ENCODE peak calls at places on chromosome 6, in ten cellular contexts. Q is endothelial cell; S is neural crest cell; H is choroid plexus epithelial cell; E is right lobe of liver; M is RWPE2; R is fibroblast of villous mesenchyme; X is CD4-positive, alpha-beta T cell; Y is CD8-positive, alpha-beta T cell; C is A549. V is an unnamed sample.

GRCh38 chr6:109467696-109468095 is 12.1 kb upstream of the MICAL1 start:
- DNase-seq in Q (no peak), S (no peak), H (no peak), E (no peak), M (no peak), R (no peak), X (no peak), Y (no peak), C (no peak), V (no peak)

GRCh38 chr6:110255356-110255755 is 75.1 kb downstream of the CDC40 start:
- DNase-seq in Q (peak; percentile 66), S (peak; percentile 47), H (peak; percentile 60), E (peak; percentile 15), M (no peak), R (peak; percentile 30), X (no peak), Y (no peak), C (peak; percentile 1), V (no peak)

GRCh38 chr6:112882381-112882780 is 535.3 kb downstream of the RFPL4B start:
- DNase-seq in Q (no peak), S (no peak), H (no peak), E (no peak), M (no peak), R (no peak), X (no peak), Y (no peak), C (no peak), V (no peak)

GRCh38 chr6:156938143-156938542 is 161.0 kb downstream of the ARID1B start:
- DNase-seq in Q (no peak), S (no peak), H (no peak), E (no peak), M (no peak), R (no peak), X (no peak), Y (no peak), C (no peak), V (no peak)

GRCh38 chr6:118933855-118934460 is 1.0 kb downstream of the MCM9 start:
- DNase-seq in Q (no peak), S (no peak), H (no peak), E (no peak), M (no peak), R (no peak), X (no peak), Y (no peak), C (no peak), V (no peak)

GRCh38 chr6:33620584-33621395 is at the start of gene ITPR3:
- DNase-seq in Q (peak; percentile 36), S (no peak), H (peak; percentile 69), E (peak; percentile 44), M (no peak), R (peak; percentile 69), X (peak; percentile 61), Y (peak; percentile 71), C (peak; percentile 72), V (peak; percentile 59)

GRCh38 chr6:52286798-52287432 is 2.4 kb upstream of the MCM3 start:
- DNase-seq in Q (peak; percentile 79), S (peak; percentile 72), H (peak; percentile 88), E (peak; percentile 68), M (peak; percentile 67), R (peak; percentile 74), X (peak; percentile 35), Y (peak; percentile 59), C (peak; percentile 60), V (peak; percentile 61)

GRCh38 chr6:30163918-30164654 is 740 bp downstream of the TRIM15 start:
- DNase-seq in Q (no peak), S (no peak), H (no peak), E (no peak), M (no peak), R (no peak), X (no peak), Y (no peak), C (no peak), V (no peak)

GRCh38 chr6:84645563-84646266 is 118.7 kb downstream of the TBX18 start:
- DNase-seq in Q (no peak), S (no peak), H (peak; percentile 49), E (no peak), M (no peak), R (no peak), X (no peak), Y (no peak), C (no peak), V (no peak)

GRCh38 chr6:35876902-35877301 is 44.0 kb downstream of the SRPK1 start:
- DNase-seq in Q (no peak), S (no peak), H (no peak), E (no peak), M (no peak), R (no peak), X (no peak), Y (no peak), C (no peak), V (no peak)

GRCh38 chr6:28809947-28810654 is 113.7 kb downstream of the TRIM27 start:
- DNase-seq in Q (no peak), S (no peak), H (peak; percentile 15), E (no peak), M (no peak), R (no peak), X (no peak), Y (no peak), C (no peak), V (no peak)

GRCh38 chr6:36917541-36918193 is 31.9 kb downstream of the C6orf89 start:
- DNase-seq in Q (no peak), S (no peak), H (peak; percentile 48), E (no peak), M (no peak), R (peak; percentile 88), X (no peak), Y (no peak), C (no peak), V (no peak)

GRCh38 chr6:44486002-44486421 is 98.5 kb downstream of the CDC5L start:
- DNase-seq in Q (no peak), S (no peak), H (no peak), E (no peak), M (no peak), R (no peak), X (no peak), Y (no peak), C (no peak), V (no peak)

GRCh38 chr6:131182991-131183425 is 47.7 kb downstream of the AKAP7 start:
- DNase-seq in Q (peak; percentile 15), S (no peak), H (peak; percentile 69), E (no peak), M (no peak), R (peak; percentile 57), X (no peak), Y (peak; percentile 27), C (peak; percentile 6), V (no peak)

GRCh38 chr6:29633532-29633901 is 534 bp upstream of the GABBR1 start:
- DNase-seq in Q (no peak), S (no peak), H (peak; percentile 33), E (no peak), M (no peak), R (no peak), X (no peak), Y (no peak), C (no peak), V (no peak)

GRCh38 chr6:138115877-138116660 is 8.8 kb upstream of the PERP start:
- DNase-seq in Q (peak; percentile 27), S (no peak), H (peak; percentile 86), E (peak; percentile 52), M (no peak), R (peak; percentile 72), X (no peak), Y (peak; percentile 38), C (peak; percentile 40), V (no peak)

DNA sequence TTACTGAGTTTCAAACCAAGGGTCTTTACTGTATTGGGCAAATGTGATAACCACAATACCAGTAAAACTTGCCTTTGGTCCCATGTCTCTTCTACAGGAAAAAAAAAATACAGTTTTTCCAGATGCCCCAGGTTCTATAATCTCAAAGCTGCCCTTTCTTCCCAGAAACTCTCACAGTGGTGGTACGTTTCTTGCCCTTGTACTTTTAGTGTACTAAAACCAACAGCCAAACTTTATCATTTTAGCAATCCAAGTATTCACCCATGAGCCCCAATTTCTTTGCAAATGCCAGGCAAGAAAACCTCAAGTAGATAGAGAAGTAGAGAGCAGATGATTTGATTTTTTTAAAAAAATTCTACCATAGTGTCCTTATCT is 157.8 kb downstream of the OR2B2 start:
- DNase-seq in Q (no peak), S (no peak), H (no peak), E (no peak), M (no peak), R (no peak), X (no peak), Y (no peak), C (no peak), V (no peak)
- TF ChIP-seq CTCF in Q (no peak), S (no peak), H (no peak), E (no peak), M (no peak), R (no peak), X (no peak), Y (no peak), C (no peak), V (no peak)

DNA sequence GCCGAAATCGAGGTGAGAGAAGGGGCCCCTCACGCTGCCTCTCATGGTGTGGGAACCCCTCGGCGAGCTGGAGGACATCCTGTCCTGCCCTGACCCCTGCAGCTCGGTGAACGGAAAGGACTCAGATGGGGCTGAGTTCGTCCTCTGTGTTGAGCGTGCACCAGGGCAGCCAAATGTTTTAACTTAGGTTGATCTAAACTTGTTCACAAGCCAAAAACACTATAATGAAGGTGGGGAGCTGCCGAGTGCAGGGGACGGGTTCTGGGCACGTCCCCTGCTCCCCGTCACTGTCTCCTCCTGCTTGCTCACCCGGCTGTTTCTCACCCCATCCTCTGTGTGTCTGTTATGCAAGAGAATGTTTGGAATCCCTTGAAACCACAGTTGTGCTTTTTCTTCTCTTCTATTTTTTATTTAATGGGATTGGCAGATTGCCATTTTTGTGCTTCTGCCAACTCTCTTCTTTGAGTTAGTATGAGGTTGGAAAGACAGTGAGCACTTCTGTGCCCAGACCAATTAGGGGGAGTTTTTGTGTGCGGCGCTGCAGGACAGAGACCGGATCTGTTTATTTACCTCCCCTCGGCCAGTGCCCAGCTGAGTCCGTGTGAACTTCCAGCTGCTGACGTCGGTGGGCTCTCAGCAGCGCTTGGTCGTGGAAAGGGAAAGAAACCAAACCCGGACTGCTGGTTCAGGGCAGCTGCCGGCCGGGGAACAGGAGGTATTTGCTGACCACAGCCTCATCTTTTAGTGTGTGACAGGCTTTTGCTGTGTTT is 158.1 kb downstream of the DTNBP1 start:
- DNase-seq in Q (no peak), S (no peak), H (peak; percentile 99), E (peak; percentile 67), M (no peak), R (peak; percentile 99), X (no peak), Y (no peak), C (no peak), V (peak; percentile 42)
- TF ChIP-seq CTCF in Q (no peak), S (no peak), H (peak; percentile 17), E (no peak), M (peak; percentile 9), R (no peak), X (no peak), Y (no peak), C (no peak), V (no peak)

GRCh38 chr6:4805553-4806307 is 29.5 kb downstream of the CDYL start:
- DNase-seq in Q (peak; percentile 28), S (peak; percentile 18), H (peak; percentile 57), E (peak; percentile 45), M (no peak), R (peak; percentile 48), X (no peak), Y (peak; percentile 26), C (peak; percentile 62), V (peak; percentile 74)
- TF ChIP-seq CTCF in Q (peak; percentile 12), S (peak; percentile 54), H (peak; percentile 73), E (peak; percentile 21), M (peak; percentile 70), R (peak; percentile 68), X (peak; percentile 57), Y (no peak), C (peak; percentile 56), V (peak; percentile 36)

GRCh38 chr6:1379026-1379809 is 10.2 kb upstream of the FOXF2 start:
- DNase-seq in Q (no peak), S (no peak), H (no peak), E (no peak), M (no peak), R (no peak), X (no peak), Y (no peak), C (no peak), V (peak; percentile 53)
- TF ChIP-seq CTCF in Q (no peak), S (no peak), H (no peak), E (no peak), M (no peak), R (no peak), X (no peak), Y (no peak), C (no peak), V (no peak)

V was measured in pancreas.